ENCODE peak calls at places on chromosomes 16 and 17, in nine cellular contexts. One of them, this sample, is unnamed. For H3K4me1, the result is how much of the 10 kb centered on the place peaks cover.

GRCh38 chr17:31509805-31510177 is 118.3 kb downstream of the RAB11FIP4 start:
- DNase-seq in HCT116: no peak
- DNase-seq in thoracic aorta: no peak
- DNase-seq in CD8-positive, alpha-beta T cell: no peak
- DNase-seq in right cardiac atrium: peak
- DNase-seq in endothelial cell of umbilical vein: no peak
- DNase-seq in SJCRH30: no peak
- DNase-seq in neural progenitor cell: no peak
- DNase-seq in mucosa of descending colon: no peak
- DNase-seq in this sample: no peak

GRCh38 chr17:20171741-20172377 is 162.7 kb downstream of the SPECC1 start:
- DNase-seq in SJCRH30: no peak
- DNase-seq in endothelial cell of umbilical vein: no peak
- DNase-seq in CD8-positive, alpha-beta T cell: no peak
- DNase-seq in mucosa of descending colon: no peak
- DNase-seq in right cardiac atrium: no peak
- DNase-seq in thoracic aorta: no peak
- DNase-seq in neural progenitor cell: no peak
- DNase-seq in HCT116: no peak
- DNase-seq in this sample: no peak

GRCh38 chr16:23082161-23082788 is 67.0 kb downstream of the USP31 start:
- DNase-seq in endothelial cell of umbilical vein: no peak
- DNase-seq in mucosa of descending colon: no peak
- DNase-seq in CD8-positive, alpha-beta T cell: no peak
- DNase-seq in SJCRH30: no peak
- DNase-seq in HCT116: no peak
- DNase-seq in thoracic aorta: no peak
- DNase-seq in right cardiac atrium: no peak
- DNase-seq in neural progenitor cell: no peak
- DNase-seq in this sample: no peak

GRCh38 chr17:49760296-49760695 is 3.6 kb downstream of the FAM117A start:
- DNase-seq in mucosa of descending colon: no peak
- DNase-seq in CD8-positive, alpha-beta T cell: no peak
- DNase-seq in HCT116: no peak
- DNase-seq in right cardiac atrium: no peak
- DNase-seq in thoracic aorta: no peak
- DNase-seq in endothelial cell of umbilical vein: no peak
- DNase-seq in neural progenitor cell: no peak
- DNase-seq in SJCRH30: no peak
- DNase-seq in this sample: no peak

GRCh38 chr17:32695864-32696263 is 181.1 kb downstream of the MYO1D start:
- DNase-seq in thoracic aorta: no peak
- DNase-seq in HCT116: no peak
- DNase-seq in neural progenitor cell: no peak
- DNase-seq in endothelial cell of umbilical vein: no peak
- DNase-seq in mucosa of descending colon: no peak
- DNase-seq in right cardiac atrium: no peak
- DNase-seq in CD8-positive, alpha-beta T cell: no peak
- DNase-seq in SJCRH30: no peak
- DNase-seq in this sample: no peak

GRCh38 chr17:60231691-60232090 is 81.9 kb downstream of the CA4 start:
- DNase-seq in SJCRH30: no peak
- DNase-seq in endothelial cell of umbilical vein: no peak
- DNase-seq in neural progenitor cell: peak
- DNase-seq in HCT116: no peak
- DNase-seq in CD8-positive, alpha-beta T cell: no peak
- DNase-seq in mucosa of descending colon: no peak
- DNase-seq in thoracic aorta: no peak
- DNase-seq in right cardiac atrium: no peak
- DNase-seq in this sample: no peak

GRCh38 chr16:57529324-57530103 is 6.9 kb downstream of the CCDC102A start:
- DNase-seq in HCT116: no peak
- DNase-seq in SJCRH30: no peak
- DNase-seq in neural progenitor cell: no peak
- DNase-seq in right cardiac atrium: peak
- DNase-seq in thoracic aorta: no peak
- DNase-seq in CD8-positive, alpha-beta T cell: no peak
- DNase-seq in endothelial cell of umbilical vein: no peak
- DNase-seq in mucosa of descending colon: no peak
- DNase-seq in this sample: peak

GRCh38 chr16:19728636-19728965 is 10.5 kb downstream of the IQCK start:
- DNase-seq in SJCRH30: no peak
- DNase-seq in thoracic aorta: no peak
- DNase-seq in endothelial cell of umbilical vein: no peak
- DNase-seq in CD8-positive, alpha-beta T cell: no peak
- DNase-seq in HCT116: no peak
- DNase-seq in mucosa of descending colon: no peak
- DNase-seq in right cardiac atrium: no peak
- DNase-seq in neural progenitor cell: no peak
- DNase-seq in this sample: no peak

GRCh38 chr17:27206447-27206846 is 87.5 kb upstream of the WSB1 start:
- DNase-seq in neural progenitor cell: no peak
- DNase-seq in SJCRH30: no peak
- DNase-seq in mucosa of descending colon: peak
- DNase-seq in HCT116: peak
- DNase-seq in right cardiac atrium: no peak
- DNase-seq in thoracic aorta: no peak
- DNase-seq in CD8-positive, alpha-beta T cell: no peak
- DNase-seq in endothelial cell of umbilical vein: no peak
- DNase-seq in this sample: no peak

GRCh38 chr16:23420011-23420410 is 33.0 kb downstream of the COG7 start:
- DNase-seq in mucosa of descending colon: no peak
- DNase-seq in right cardiac atrium: no peak
- DNase-seq in neural progenitor cell: no peak
- DNase-seq in SJCRH30: no peak
- DNase-seq in HCT116: no peak
- DNase-seq in thoracic aorta: no peak
- DNase-seq in CD8-positive, alpha-beta T cell: no peak
- DNase-seq in endothelial cell of umbilical vein: no peak
- DNase-seq in this sample: no peak

GRCh38 chr17:50203086-50203485 is 1.7 kb upstream of the COL1A1 start:
- DNase-seq in CD8-positive, alpha-beta T cell: no peak
- DNase-seq in HCT116: no peak
- DNase-seq in SJCRH30: no peak
- DNase-seq in thoracic aorta: no peak
- DNase-seq in mucosa of descending colon: no peak
- DNase-seq in neural progenitor cell: no peak
- DNase-seq in endothelial cell of umbilical vein: no peak
- DNase-seq in right cardiac atrium: peak
- DNase-seq in this sample: no peak

GRCh38 chr17:49687878-49688491 is 10.1 kb upstream of the SPOP start:
- DNase-seq in right cardiac atrium: no peak
- DNase-seq in CD8-positive, alpha-beta T cell: no peak
- DNase-seq in SJCRH30: no peak
- DNase-seq in endothelial cell of umbilical vein: peak
- DNase-seq in mucosa of descending colon: no peak
- DNase-seq in HCT116: no peak
- DNase-seq in neural progenitor cell: no peak
- DNase-seq in thoracic aorta: no peak
- DNase-seq in this sample: no peak

GRCh38 chr16:22250522-22250921 is 44.4 kb downstream of the EEF2K start:
- DNase-seq in HCT116: no peak
- DNase-seq in CD8-positive, alpha-beta T cell: no peak
- DNase-seq in right cardiac atrium: peak
- DNase-seq in thoracic aorta: no peak
- DNase-seq in mucosa of descending colon: no peak
- DNase-seq in neural progenitor cell: no peak
- DNase-seq in SJCRH30: no peak
- DNase-seq in endothelial cell of umbilical vein: no peak
- DNase-seq in this sample: no peak

GRCh38 chr16:56994311-56994710 is 5.0 kb downstream of the NLRC5 start:
- DNase-seq in SJCRH30: no peak
- DNase-seq in neural progenitor cell: no peak
- DNase-seq in endothelial cell of umbilical vein: no peak
- DNase-seq in thoracic aorta: no peak
- DNase-seq in right cardiac atrium: no peak
- DNase-seq in mucosa of descending colon: no peak
- DNase-seq in HCT116: no peak
- DNase-seq in CD8-positive, alpha-beta T cell: no peak
- DNase-seq in this sample: no peak

GRCh38 chr16:25692734-25693508 is 1.2 kb downstream of the HS3ST4 start:
- DNase-seq in neural progenitor cell: peak
- DNase-seq in endothelial cell of umbilical vein: no peak
- DNase-seq in HCT116: no peak
- DNase-seq in CD8-positive, alpha-beta T cell: no peak
- DNase-seq in SJCRH30: no peak
- DNase-seq in right cardiac atrium: peak
- DNase-seq in mucosa of descending colon: no peak
- DNase-seq in thoracic aorta: no peak
- DNase-seq in this sample: no peak

GRCh38 chr16:49838639-49839461 is 17.1 kb downstream of the ZNF423 start:
- DNase-seq in HCT116: no peak
- DNase-seq in right cardiac atrium: peak
- DNase-seq in CD8-positive, alpha-beta T cell: no peak
- DNase-seq in endothelial cell of umbilical vein: no peak
- DNase-seq in thoracic aorta: no peak
- DNase-seq in neural progenitor cell: peak
- DNase-seq in mucosa of descending colon: no peak
- DNase-seq in SJCRH30: no peak
- DNase-seq in this sample: no peak
- H3K4me1 ChIP-seq in HCT116: under half
- H3K4me1 ChIP-seq in right cardiac atrium: under half
- H3K4me1 ChIP-seq in CD8-positive, alpha-beta T cell: under half
- H3K4me1 ChIP-seq in endothelial cell of umbilical vein: under half
- H3K4me1 ChIP-seq in thoracic aorta: half or more
- H3K4me1 ChIP-seq in neural progenitor cell: under half
- H3K4me1 ChIP-seq in mucosa of descending colon: under half
- H3K4me1 ChIP-seq in SJCRH30: under half
- H3K4me1 ChIP-seq in this sample: half or more

GRCh38 chr16:48367443-48368049 is 17.7 kb downstream of the SIAH1 start:
- DNase-seq in CD8-positive, alpha-beta T cell: no peak
- DNase-seq in mucosa of descending colon: no peak
- DNase-seq in neural progenitor cell: no peak
- DNase-seq in right cardiac atrium: no peak
- DNase-seq in SJCRH30: no peak
- DNase-seq in HCT116: no peak
- DNase-seq in thoracic aorta: no peak
- DNase-seq in endothelial cell of umbilical vein: no peak
- DNase-seq in this sample: no peak

GRCh38 chr16:48370234-48370633 is 15.0 kb downstream of the SIAH1 start:
- DNase-seq in HCT116: no peak
- DNase-seq in endothelial cell of umbilical vein: no peak
- DNase-seq in mucosa of descending colon: no peak
- DNase-seq in right cardiac atrium: no peak
- DNase-seq in thoracic aorta: no peak
- DNase-seq in CD8-positive, alpha-beta T cell: no peak
- DNase-seq in neural progenitor cell: no peak
- DNase-seq in SJCRH30: no peak
- DNase-seq in this sample: no peak

GRCh38 chr16:48366165-48367093 is 18.8 kb downstream of the SIAH1 start:
- DNase-seq in neural progenitor cell: peak
- DNase-seq in CD8-positive, alpha-beta T cell: peak
- DNase-seq in endothelial cell of umbilical vein: peak
- DNase-seq in HCT116: peak
- DNase-seq in SJCRH30: peak
- DNase-seq in right cardiac atrium: peak
- DNase-seq in mucosa of descending colon: peak
- DNase-seq in thoracic aorta: no peak
- DNase-seq in this sample: no peak

GRCh38 chr16:48373258-48374050 is 11.8 kb downstream of the SIAH1 start:
- DNase-seq in HCT116: no peak
- DNase-seq in SJCRH30: no peak
- DNase-seq in neural progenitor cell: no peak
- DNase-seq in thoracic aorta: no peak
- DNase-seq in right cardiac atrium: no peak
- DNase-seq in mucosa of descending colon: no peak
- DNase-seq in CD8-positive, alpha-beta T cell: no peak
- DNase-seq in endothelial cell of umbilical vein: no peak
- DNase-seq in this sample: no peak

DNA sequence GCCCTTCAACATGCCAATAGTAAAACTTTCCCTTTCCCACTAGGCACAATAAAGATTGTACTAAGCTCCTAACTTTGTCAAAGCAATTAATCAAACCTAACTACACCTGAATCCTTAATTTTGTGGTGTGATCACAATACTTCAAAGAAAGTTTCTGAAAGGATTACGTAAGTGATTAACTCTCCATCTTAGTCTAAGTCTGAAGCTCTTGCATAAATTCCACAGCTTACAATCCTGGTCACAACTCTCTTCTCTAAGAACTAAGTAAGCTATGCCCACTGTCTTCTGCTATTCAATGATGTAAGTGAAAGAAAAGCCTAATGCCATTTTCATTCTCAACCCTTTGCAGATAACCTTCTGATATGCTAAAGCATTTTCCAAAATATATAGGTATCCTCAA is 15.4 kb downstream of the SIAH1 start:
- DNase-seq in mucosa of descending colon: no peak
- DNase-seq in thoracic aorta: no peak
- DNase-seq in HCT116: no peak
- DNase-seq in CD8-positive, alpha-beta T cell: no peak
- DNase-seq in neural progenitor cell: no peak
- DNase-seq in endothelial cell of umbilical vein: no peak
- DNase-seq in SJCRH30: no peak
- DNase-seq in right cardiac atrium: no peak
- DNase-seq in this sample: no peak
- H3K4me1 ChIP-seq in mucosa of descending colon: under half
- H3K4me1 ChIP-seq in thoracic aorta: half or more
- H3K4me1 ChIP-seq in HCT116: under half
- H3K4me1 ChIP-seq in CD8-positive, alpha-beta T cell: under half
- H3K4me1 ChIP-seq in neural progenitor cell: under half
- H3K4me1 ChIP-seq in endothelial cell of umbilical vein: under half
- H3K4me1 ChIP-seq in SJCRH30: under half
- H3K4me1 ChIP-seq in right cardiac atrium: under half
- H3K4me1 ChIP-seq in this sample: half or more

GRCh38 chr17:78118801-78119241 is 9.7 kb downstream of the TMC6 start:
- DNase-seq in SJCRH30: no peak
- DNase-seq in HCT116: no peak
- DNase-seq in mucosa of descending colon: no peak
- DNase-seq in neural progenitor cell: no peak
- DNase-seq in right cardiac atrium: no peak
- DNase-seq in thoracic aorta: no peak
- DNase-seq in endothelial cell of umbilical vein: no peak
- DNase-seq in CD8-positive, alpha-beta T cell: no peak
- DNase-seq in this sample: no peak
- H3K4me1 ChIP-seq in SJCRH30: under half
- H3K4me1 ChIP-seq in HCT116: under half
- H3K4me1 ChIP-seq in mucosa of descending colon: under half
- H3K4me1 ChIP-seq in neural progenitor cell: under half
- H3K4me1 ChIP-seq in right cardiac atrium: under half
- H3K4me1 ChIP-seq in thoracic aorta: under half
- H3K4me1 ChIP-seq in endothelial cell of umbilical vein: under half
- H3K4me1 ChIP-seq in CD8-positive, alpha-beta T cell: half or more
- H3K4me1 ChIP-seq in this sample: under half

DNA sequence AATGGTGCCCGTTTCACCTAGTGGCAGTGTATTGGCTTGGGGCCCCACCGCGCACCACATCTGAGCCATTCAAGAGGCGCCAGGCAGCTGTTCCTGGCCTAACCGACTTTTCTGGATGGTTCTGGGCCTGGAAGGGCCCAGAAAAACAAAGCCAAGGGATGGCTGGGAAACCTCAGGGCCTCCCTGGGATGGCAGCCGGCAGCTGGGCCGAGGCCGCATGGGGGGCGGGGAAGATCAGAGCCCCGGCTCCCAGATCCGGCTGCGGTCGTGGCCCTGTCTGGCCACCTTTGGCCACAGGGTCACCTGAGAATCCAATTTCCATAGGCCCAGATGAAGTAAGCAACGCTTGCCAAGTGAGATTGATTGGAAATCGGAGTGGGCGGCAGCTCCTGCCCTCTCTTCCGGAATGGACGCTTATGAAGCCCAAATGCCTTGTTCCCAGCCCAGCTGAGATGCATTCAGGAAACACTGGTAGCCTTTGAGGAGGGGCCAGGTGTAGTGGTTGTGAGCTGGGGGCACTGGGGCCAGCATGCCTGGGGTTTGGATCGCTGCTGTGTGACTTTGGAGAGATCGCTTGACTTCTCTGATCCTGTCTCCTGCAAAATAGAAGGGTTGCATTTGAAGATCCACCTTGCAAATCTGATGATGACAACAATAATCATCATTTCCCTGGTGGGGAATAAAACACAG is 163.8 kb upstream of the GSE1 start:
- DNase-seq in HCT116: no peak
- DNase-seq in neural progenitor cell: no peak
- DNase-seq in thoracic aorta: no peak
- DNase-seq in mucosa of descending colon: no peak
- DNase-seq in right cardiac atrium: no peak
- DNase-seq in CD8-positive, alpha-beta T cell: no peak
- DNase-seq in endothelial cell of umbilical vein: no peak
- DNase-seq in SJCRH30: no peak
- DNase-seq in this sample: no peak
- H3K4me1 ChIP-seq in HCT116: under half
- H3K4me1 ChIP-seq in neural progenitor cell: under half
- H3K4me1 ChIP-seq in thoracic aorta: under half
- H3K4me1 ChIP-seq in mucosa of descending colon: under half
- H3K4me1 ChIP-seq in right cardiac atrium: under half
- H3K4me1 ChIP-seq in CD8-positive, alpha-beta T cell: half or more
- H3K4me1 ChIP-seq in endothelial cell of umbilical vein: under half
- H3K4me1 ChIP-seq in SJCRH30: half or more
- H3K4me1 ChIP-seq in this sample: under half

This sample was measured in left ventricle myocardium inferior.